ENCODE peak calls at places on chromosome 9, in five cellular contexts. H, E, X, O and M are unnamed samples.

GRCh38 chr9:81592890-81593271 is 96.5 kb downstream of the TLE1 start:
- DNase-seq in H (no peak), E (no peak), X (no peak), O (no peak), M (no peak)

GRCh38 chr9:89891221-89892052 is 286.6 kb downstream of the GADD45G start:
- DNase-seq in H (no peak), E (no peak), X (no peak), O (no peak), M (peak; percentile 10)

GRCh38 chr9:94449486-94449885 is 105.4 kb upstream of the PCAT7 start:
- DNase-seq in H (no peak), E (no peak), X (no peak), O (no peak), M (no peak)

GRCh38 chr9:129544766-129545165 is 76.1 kb downstream of the C9orf50 start:
- DNase-seq in H (no peak), E (no peak), X (peak; percentile 71), O (no peak), M (no peak)

GRCh38 chr9:21933865-21934264 is 60.3 kb downstream of the CDKN2A start:
- DNase-seq in H (no peak), E (no peak), X (peak; percentile 53), O (no peak), M (no peak)

GRCh38 chr9:101446732-101447131 is 11.2 kb upstream of the ALDOB start:
- DNase-seq in H (no peak), E (no peak), X (no peak), O (no peak), M (no peak)

GRCh38 chr9:19379697-19380046 is 364 bp downstream of the RPS6 start:
- DNase-seq in H (peak; percentile 43), E (no peak), X (no peak), O (no peak), M (no peak)

GRCh38 chr9:2662496-2662895 is 40.9 kb downstream of the VLDLR start:
- DNase-seq in H (peak; percentile 70), E (no peak), X (no peak), O (peak; percentile 19), M (peak; percentile 61)

GRCh38 chr9:26744362-26744965 is 148.1 kb downstream of the CAAP1 start:
- DNase-seq in H (no peak), E (no peak), X (peak; percentile 15), O (peak; percentile 29), M (no peak)

GRCh38 chr9:33272061-33272460 is 7.2 kb downstream of the CHMP5 start:
- DNase-seq in H (no peak), E (no peak), X (peak; percentile 15), O (no peak), M (no peak)

GRCh38 chr9:99485461-99485860 is 263.4 kb downstream of the SEC61B start:
- DNase-seq in H (no peak), E (no peak), X (peak; percentile 46), O (no peak), M (no peak)